ENCODE peak calls at places on chromosomes 5 and 9, in four cellular contexts. W, F, D and C are unnamed samples.

GRCh38 chr5:85760519-85760918 is 857.2 kb upstream of the COX7C start:
- DNase-seq in W (no peak), F (no peak), D (no peak), C (no peak)

GRCh38 chr5:2721739-2722138 is 29.7 kb downstream of the IRX2 start:
- DNase-seq in W (no peak), F (no peak), D (no peak), C (no peak)

GRCh38 chr5:8458038-8458383 is 589.1 kb downstream of the MTRR start:
- DNase-seq in W (no peak), F (peak), D (peak), C (peak)

GRCh38 chr5:74040065-74040551 is 414.1 kb downstream of the ARHGEF28 start:
- DNase-seq in W (no peak), F (peak), D (peak), C (peak)

GRCh38 chr9:127963041-127963358 is 17.8 kb downstream of the EEIG1 start:
- DNase-seq in W (no peak), F (no peak), D (no peak), C (no peak)

GRCh38 chr5:73748510-73749410 is 122.8 kb downstream of the ARHGEF28 start:
- DNase-seq in W (no peak), F (no peak), D (peak), C (no peak)

GRCh38 chr9:14021871-14022525 is 291.9 kb downstream of the NFIB start:
- DNase-seq in W (no peak), F (no peak), D (peak), C (no peak)

GRCh38 chr5:35223777-35224395 is 6.4 kb downstream of the PRLR start:
- DNase-seq in W (no peak), F (no peak), D (no peak), C (no peak)

GRCh38 chr5:36606437-36607113 is at the start of gene SLC1A3:
- DNase-seq in W (peak), F (peak), D (peak), C (no peak)

GRCh38 chr9:122821278-122821952 is 7.0 kb downstream of the PDCL start:
- DNase-seq in W (no peak), F (peak), D (no peak), C (no peak)

GRCh38 chr9:16282216-16282615 is 588.3 kb downstream of the BNC2 start:
- DNase-seq in W (no peak), F (no peak), D (no peak), C (no peak)

GRCh38 chr9:1005043-1005667 is 28.7 kb downstream of the DMRT3 start:
- DNase-seq in W (peak), F (peak), D (peak), C (peak)

GRCh38 chr9:33142531-33142930 is 24.6 kb downstream of the B4GALT1 start:
- DNase-seq in W (no peak), F (no peak), D (no peak), C (no peak)

GRCh38 chr9:128895556-128895955 is 13.6 kb downstream of the LRRC8A start:
- DNase-seq in W (no peak), F (no peak), D (peak), C (no peak)

GRCh38 chr5:19270153-19270552 is 717.8 kb downstream of the CDH18 start:
- DNase-seq in W (no peak), F (no peak), D (no peak), C (peak)

GRCh38 chr9:123253204-123253603 is 15.2 kb downstream of the STRBP start:
- DNase-seq in W (no peak), F (no peak), D (no peak), C (no peak)

GRCh38 chr9:36488322-36488838 is 84.3 kb upstream of the MELK start:
- DNase-seq in W (no peak), F (no peak), D (peak), C (no peak)

GRCh38 chr9:116061546-116062205 is 91.9 kb upstream of the PAPPA start:
- DNase-seq in W (no peak), F (no peak), D (no peak), C (no peak)

GRCh38 chr9:111798786-111799185 is 4.0 kb upstream of the SHOC1 start:
- DNase-seq in W (no peak), F (no peak), D (peak), C (no peak)

GRCh38 chr5:999724-1000123 is 8.9 kb upstream of the NKD2 start:
- DNase-seq in W (no peak), F (no peak), D (no peak), C (no peak)

GRCh38 chr5:94969174-94969573 is 315.7 kb downstream of the MCTP1 start:
- DNase-seq in W (peak), F (no peak), D (peak), C (peak)

GRCh38 chr9:128987800-128988199 is 40.3 kb downstream of the NUP188 start:
- DNase-seq in W (no peak), F (no peak), D (peak), C (no peak)

GRCh38 chr9:84397822-84398221 is 57.3 kb upstream of the SLC28A3 start:
- DNase-seq in W (no peak), F (no peak), D (peak), C (no peak)